ENCODE peak calls at places on chromosomes 7 and 10, in six cellular contexts. P is H1, D is K562, C is GM12891, K is GM12878, R is HepG2. L is an unnamed sample.

GRCh38 chr10:70891636-70892035 is 3.3 kb upstream of the PCBD1 start:
- DNase-seq in P (no peak), D (no peak), C (no peak), K (no peak), R (no peak), L (no peak)

GRCh38 chr7:28856656-28857055 is 101.5 kb downstream of the TRIL start:
- DNase-seq in P (no peak), D (no peak), C (no peak), K (no peak), R (no peak), L (no peak)

GRCh38 chr7:111752022-111752582 is 189.8 kb upstream of the IMMP2L start:
- DNase-seq in P (peak; percentile 86), D (peak; percentile 87), C (peak; percentile 32), K (no peak), R (peak; percentile 54), L (peak; percentile 27)

GRCh38 chr10:101775273-101776131 is at the start of gene FGF8:
- DNase-seq in P (peak; percentile 49), D (no peak), C (no peak), K (no peak), R (no peak), L (no peak)

GRCh38 chr10:124602121-124602561 is 140.5 kb downstream of the LHPP start:
- DNase-seq in P (no peak), D (no peak), C (no peak), K (no peak), R (no peak), L (no peak)

GRCh38 chr10:121598261-121599249 is at the start of gene FGFR2:
- DNase-seq in P (peak; percentile 90), D (peak; percentile 68), C (peak; percentile 61), K (no peak), R (peak; percentile 46), L (peak; percentile 40)

GRCh38 chr10:46022978-46023702 is 7.3 kb downstream of the NCOA4 start:
- DNase-seq in P (peak; percentile 88), D (peak; percentile 98), C (peak; percentile 68), K (peak; percentile 56), R (peak; percentile 92), L (peak; percentile 71)

GRCh38 chr7:116269466-116269865 is 59.1 kb downstream of the TES start:
- DNase-seq in P (no peak), D (no peak), C (no peak), K (no peak), R (no peak), L (no peak)

GRCh38 chr10:1311707-1312106 is 255.5 kb downstream of the WDR37 start:
- DNase-seq in P (no peak), D (no peak), C (no peak), K (no peak), R (no peak), L (no peak)

GRCh38 chr7:92768501-92769360 is 67.6 kb downstream of the CDK6 start:
- DNase-seq in P (no peak), D (no peak), C (no peak), K (peak; percentile 49), R (no peak), L (no peak)

GRCh38 chr7:17832820-17833219 is 107.5 kb downstream of the SNX13 start:
- DNase-seq in P (no peak), D (no peak), C (no peak), K (no peak), R (no peak), L (no peak)

GRCh38 chr7:65216469-65216868 is 157.2 kb upstream of the ZNF92 start:
- DNase-seq in P (peak; percentile 77), D (peak; percentile 83), C (no peak), K (no peak), R (peak; percentile 52), L (no peak)

GRCh38 chr10:121459765-121460453 is 138.3 kb downstream of the FGFR2 start:
- DNase-seq in P (no peak), D (no peak), C (no peak), K (no peak), R (no peak), L (no peak)

GRCh38 chr10:100006241-100006886 is 3.4 kb downstream of the DNMBP start:
- DNase-seq in P (no peak), D (peak; percentile 54), C (no peak), K (peak; percentile 55), R (peak; percentile 57), L (no peak)

GRCh38 chr7:159109092-159110035 is 35.3 kb downstream of the VIPR2 start:
- DNase-seq in P (no peak), D (no peak), C (no peak), K (no peak), R (no peak), L (no peak)

DNA sequence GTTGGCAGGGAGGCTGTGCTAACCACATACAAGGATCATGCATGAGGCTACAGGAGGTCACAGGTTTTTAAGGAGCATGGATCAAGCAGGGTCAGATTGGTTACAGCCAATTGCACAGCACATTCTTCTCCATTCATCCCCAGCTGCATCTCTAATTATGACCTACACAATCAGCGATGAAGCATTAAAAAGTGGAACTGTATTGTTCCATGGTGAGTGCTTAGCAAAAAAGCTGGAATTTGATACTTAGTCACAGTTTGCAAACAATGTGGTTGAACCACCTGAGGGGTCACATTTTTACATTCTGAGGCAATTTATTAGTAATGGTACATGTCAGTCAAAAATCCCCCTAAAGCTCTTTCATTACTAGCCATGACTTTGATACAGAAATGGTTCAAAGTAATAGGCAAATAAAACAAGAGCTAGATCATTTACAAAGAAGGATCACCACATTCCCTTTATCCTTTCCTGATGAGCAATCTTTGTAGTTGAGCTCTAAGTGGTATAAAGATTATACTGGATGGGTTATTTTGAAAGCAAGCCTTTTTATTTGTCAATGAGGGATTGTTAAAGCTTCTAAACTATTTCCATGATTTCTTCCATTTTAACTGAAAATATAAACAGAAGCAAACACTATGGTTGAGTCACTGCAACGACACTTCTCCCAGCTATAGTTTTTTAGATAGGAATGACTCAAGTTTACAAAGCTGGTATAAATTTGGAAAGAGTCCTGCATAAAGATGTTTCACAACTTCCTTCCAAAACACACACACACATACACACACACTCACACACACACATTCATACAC is 217.8 kb upstream of the SEMA3A start:
- DNase-seq in P (no peak), D (no peak), C (no peak), K (no peak), R (peak; percentile 3), L (no peak)
- TF ChIP-seq POLR2A in P (no peak), D (no peak), C (no peak), K (no peak), R (no peak), L (no peak)

GRCh38 chr10:29470355-29470705 is 164.4 kb downstream of the SVIL start:
- DNase-seq in P (peak; percentile 91), D (peak; percentile 51), C (no peak), K (no peak), R (no peak), L (no peak)
- TF ChIP-seq TAF1 in P (no peak), D (no peak), C (no peak), K (no peak), R (no peak), L (no peak)

DNA sequence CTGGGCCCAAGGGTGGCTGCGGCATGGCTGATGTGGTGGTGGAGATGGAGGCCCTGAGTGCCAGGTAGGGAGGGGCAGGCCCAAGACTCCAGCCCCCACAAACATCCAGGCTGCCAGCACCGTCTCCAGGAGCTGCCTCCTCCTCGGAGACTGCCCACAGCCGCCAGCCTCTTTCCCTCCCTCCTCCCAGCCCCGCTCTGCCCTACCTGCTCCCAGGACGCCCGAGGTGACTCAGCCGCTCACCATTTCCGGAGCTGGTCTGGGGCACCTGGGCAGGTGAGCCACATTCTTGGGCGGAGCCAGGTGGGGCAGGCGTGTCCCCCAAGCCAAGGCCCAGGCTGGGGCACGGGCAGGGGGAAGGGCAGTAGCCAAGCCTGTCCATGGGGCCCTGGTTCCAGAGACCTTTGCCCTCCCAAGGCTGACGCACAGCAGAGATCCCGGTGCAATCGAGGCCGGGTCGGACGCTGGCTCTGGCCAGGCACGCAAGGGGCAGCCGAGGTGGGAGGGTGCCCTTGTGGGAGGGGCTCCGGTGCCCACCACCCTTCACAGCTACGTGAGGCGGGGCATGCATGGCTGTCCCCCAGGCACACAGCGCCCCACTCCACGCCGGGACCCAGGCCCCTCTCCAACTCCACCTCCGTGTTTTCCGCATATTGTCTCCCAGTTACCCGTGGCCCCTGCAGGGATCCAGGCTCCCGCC is 8.8 kb downstream of the ADAP1 start:
- DNase-seq in P (peak; percentile 86), D (no peak), C (no peak), K (no peak), R (no peak), L (no peak)
- TF ChIP-seq POLR2A in P (peak; percentile 74), D (no peak), C (no peak), K (no peak), R (no peak), L (no peak)

DNA sequence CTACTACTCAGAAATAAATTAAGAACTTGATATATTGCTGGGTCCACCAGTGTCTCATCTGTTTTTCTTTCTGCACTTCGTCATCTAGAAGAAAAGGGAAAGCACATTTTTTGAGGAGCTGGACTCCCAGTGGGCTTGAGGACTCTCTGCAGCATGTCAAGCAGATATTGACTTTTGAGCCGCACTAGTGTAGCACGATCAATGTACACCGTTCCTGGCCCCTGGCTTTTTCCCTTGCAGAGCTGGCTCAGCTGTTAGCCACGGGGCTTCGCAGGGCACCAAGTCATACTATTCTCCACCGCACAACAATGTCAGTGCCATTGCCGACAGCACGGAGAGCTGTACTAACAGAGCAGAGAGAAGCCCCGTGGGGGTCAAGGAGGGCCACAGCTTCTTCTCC is 235.4 kb upstream of the HABP2 start:
- DNase-seq in P (no peak), D (no peak), C (no peak), K (no peak), R (no peak), L (no peak)
- TF ChIP-seq TAF1 in P (no peak), D (no peak), C (no peak), K (no peak), R (no peak), L (no peak)

GRCh38 chr10:35579726-35580420 is 25.3 kb upstream of the GJD4 start:
- DNase-seq in P (no peak), D (no peak), C (no peak), K (no peak), R (no peak), L (no peak)

GRCh38 chr10:35577915-35578607 is 27.1 kb upstream of the GJD4 start:
- DNase-seq in P (no peak), D (no peak), C (no peak), K (no peak), R (no peak), L (no peak)

GRCh38 chr10:35579116-35579515 is 26.0 kb upstream of the GJD4 start:
- DNase-seq in P (no peak), D (no peak), C (no peak), K (no peak), R (no peak), L (no peak)

GRCh38 chr10:35580421-35580770 is 24.7 kb upstream of the GJD4 start:
- DNase-seq in P (no peak), D (no peak), C (no peak), K (no peak), R (no peak), L (no peak)

DNA sequence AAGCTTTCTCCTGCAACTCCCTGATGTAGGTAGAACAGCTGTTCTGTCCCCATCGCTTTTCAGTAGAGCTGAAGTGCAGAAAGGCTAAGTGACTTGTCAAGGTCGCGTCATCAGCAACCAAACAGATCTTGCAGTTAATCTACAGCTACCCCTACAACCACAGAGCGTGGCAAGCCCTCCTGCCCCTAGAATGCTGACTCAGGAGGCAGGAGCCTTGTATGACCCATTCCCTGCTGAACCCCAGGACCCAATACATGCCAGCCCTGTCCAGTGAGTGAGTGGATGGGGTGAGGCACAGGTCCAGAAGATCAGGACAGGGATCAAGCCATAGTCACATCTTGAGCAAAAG is 26.6 kb upstream of the GJD4 start:
- DNase-seq in P (no peak), D (no peak), C (no peak), K (no peak), R (no peak), L (no peak)
- TF ChIP-seq POLR2A in P (no peak), D (no peak), C (no peak), K (no peak), R (no peak), L (no peak)

GRCh38 chr7:21771906-21772610 is 173.6 kb downstream of the CDCA7L start:
- DNase-seq in P (no peak), D (peak; percentile 53), C (no peak), K (no peak), R (no peak), L (no peak)
- TF ChIP-seq TAF1 in P (no peak), D (no peak), C (no peak), K (no peak), R (no peak), L (no peak)